ENCODE peak calls at places on chromosome 1, in seven cellular contexts. R is NCI-H748 treated with DMSO at 0.1 percent for 48 hours; Q is effector CD4-positive, alpha-beta T cell; V is stimulated activated CD8-positive, alpha-beta memory T cell treated with anti-CD3 and anti-CD28 coated beads, Interleukin-7, amount 100 ng/mL, for 4 hours; O is AG08396; H is T-helper 1 cell; B is LoVo. F is an unnamed sample.

GRCh38 chr1:202286622-202287097 is 55.1 kb downstream of the UBE2T start:
- DNase-seq in Q (no peak), H (no peak), R (no peak), O (peak), V (no peak), B (no peak), F (no peak)

GRCh38 chr1:116874622-116875277 is 35.0 kb upstream of the PTGFRN start:
- DNase-seq in O (no peak), H (no peak), Q (no peak), B (no peak), R (no peak), V (no peak), F (no peak)

GRCh38 chr1:38064232-38064903 is 17.8 kb upstream of the POU3F1 start:
- DNase-seq in B (no peak), H (no peak), O (peak), V (no peak), Q (no peak), R (no peak), F (no peak)

GRCh38 chr1:10754571-10755329 is 41.7 kb downstream of the CASZ1 start:
- DNase-seq in R (no peak), B (no peak), O (peak), Q (no peak), H (no peak), V (no peak), F (no peak)

GRCh38 chr1:167344112-167344511 is 123.4 kb downstream of the POU2F1 start:
- DNase-seq in B (no peak), Q (no peak), R (no peak), H (no peak), V (no peak), O (peak), F (no peak)

GRCh38 chr1:50419907-50420248 is 3.4 kb downstream of the DMRTA2 start:
- DNase-seq in R (no peak), B (no peak), H (no peak), V (no peak), O (peak), Q (no peak), F (no peak)

GRCh38 chr1:156583821-156584622 is 4.5 kb downstream of the TTC24 start:
- DNase-seq in R (peak), O (peak), B (peak), H (peak), V (peak), Q (peak), F (peak)

GRCh38 chr1:156106624-156107488 is 7.7 kb upstream of the LMNA start:
- DNase-seq in V (no peak), Q (no peak), B (no peak), O (no peak), R (no peak), H (no peak), F (no peak)

GRCh38 chr1:46643368-46643775 is 24.8 kb downstream of the ATPAF1 start:
- DNase-seq in O (peak), R (peak), H (no peak), Q (no peak), V (no peak), B (peak), F (no peak)

GRCh38 chr1:46522969-46523320 is 28.5 kb downstream of the KNCN start:
- DNase-seq in B (no peak), Q (no peak), V (no peak), R (no peak), O (no peak), H (no peak), F (no peak)

GRCh38 chr1:230049731-230050130 is 17.3 kb upstream of the GALNT2 start:
- DNase-seq in V (no peak), B (no peak), H (no peak), R (no peak), Q (no peak), O (no peak), F (no peak)

GRCh38 chr1:210024996-210025395 is 87.0 kb downstream of the SYT14 start:
- DNase-seq in O (no peak), B (no peak), H (no peak), Q (no peak), R (no peak), V (no peak), F (no peak)

GRCh38 chr1:220363196-220363831 is 91.1 kb upstream of the RAB3GAP2 start:
- DNase-seq in B (no peak), Q (no peak), V (no peak), R (no peak), H (no peak), O (no peak), F (no peak)

GRCh38 chr1:147434926-147435325 is 106.4 kb upstream of the BCL9 start:
- DNase-seq in V (no peak), R (no peak), B (no peak), O (no peak), Q (no peak), H (no peak), F (no peak)

GRCh38 chr1:114076308-114076707 is 77.4 kb downstream of the SYT6 start:
- DNase-seq in H (no peak), Q (no peak), O (no peak), B (no peak), V (no peak), R (no peak), F (no peak)

GRCh38 chr1:25610822-25611630 is 5.6 kb upstream of the MAN1C1 start:
- DNase-seq in R (no peak), V (no peak), B (no peak), Q (no peak), H (no peak), O (peak), F (no peak)

GRCh38 chr1:116738673-116739370 is 15.4 kb upstream of the CD2 start:
- DNase-seq in H (peak), O (no peak), R (no peak), Q (peak), V (peak), B (no peak), F (peak)

GRCh38 chr1:21491483-21492170 is 17.6 kb upstream of the ALPL start:
- DNase-seq in B (no peak), O (no peak), R (peak), H (no peak), Q (no peak), V (no peak), F (no peak)

GRCh38 chr1:150146853-150147542 is 2.7 kb upstream of the PLEKHO1 start:
- DNase-seq in R (no peak), H (no peak), O (no peak), V (no peak), B (no peak), Q (no peak), F (no peak)

GRCh38 chr1:154459044-154459443 is 43.0 kb upstream of the TDRD10 start:
- DNase-seq in B (no peak), H (no peak), R (no peak), Q (no peak), O (no peak), V (no peak), F (no peak)

GRCh38 chr1:43367904-43368645 is at the start of gene ELOVL1:
- DNase-seq in Q (peak), B (peak), H (peak), V (peak), O (peak), R (peak), F (peak)

GRCh38 chr1:46411601-46412341 is 17.7 kb downstream of the FAAH start:
- DNase-seq in O (no peak), V (no peak), R (no peak), Q (no peak), B (no peak), H (no peak), F (peak)

GRCh38 chr1:192749349-192749748 is 59.5 kb upstream of the RGS2 start:
- DNase-seq in V (no peak), O (no peak), Q (no peak), H (no peak), R (peak), B (no peak), F (no peak)

GRCh38 chr1:2848006-2848670 is 46.6 kb upstream of the TTC34 start:
- DNase-seq in H (no peak), R (no peak), O (no peak), V (no peak), Q (no peak), B (no peak), F (no peak)

GRCh38 chr1:32521165-32521564 is 18.1 kb upstream of the ZBTB8A start:
- DNase-seq in B (no peak), R (no peak), Q (no peak), V (no peak), H (no peak), O (no peak), F (no peak)

GRCh38 chr1:7586031-7586941 is 184.8 kb upstream of the VAMP3 start:
- DNase-seq in V (no peak), H (no peak), R (no peak), B (no peak), Q (no peak), O (no peak), F (no peak)

F was measured in stimulated activated naive CD8-positive, alpha-beta T cell treated with anti-CD3 and anti-CD28 coated beads, Interleukin-15, Interleukin-2, amounts not matched to agents 100 U/mL and 50 U/mL, for 24 hours.